ENCODE peak calls at places on chromosomes 11 and 22, in nine cellular contexts. One of them, this sample, is unnamed. For H3K4me1, the result is how much of the 10 kb centered on the place peaks cover.

GRCh38 chr11:112085822-112086421 is 634 bp downstream of the TIMM8B start:
- DNase-seq in HepG2: no peak
- DNase-seq in transverse colon: peak
- DNase-seq in IMR-90: peak
- DNase-seq in body of pancreas: no peak
- DNase-seq in Peyer's patch: peak
- DNase-seq in right lobe of liver: peak
- DNase-seq in A549: peak
- DNase-seq in adrenal gland: peak
- DNase-seq in this sample: no peak

GRCh38 chr22:23762866-23763578 is at the start of gene C22orf15:
- DNase-seq in HepG2: no peak
- DNase-seq in transverse colon: no peak
- DNase-seq in IMR-90: peak
- DNase-seq in body of pancreas: no peak
- DNase-seq in Peyer's patch: peak
- DNase-seq in right lobe of liver: no peak
- DNase-seq in A549: no peak
- DNase-seq in adrenal gland: no peak
- DNase-seq in this sample: no peak

GRCh38 chr22:24144056-24144455 is 37.2 kb upstream of the SUSD2 start:
- DNase-seq in HepG2: no peak
- DNase-seq in transverse colon: no peak
- DNase-seq in IMR-90: no peak
- DNase-seq in body of pancreas: no peak
- DNase-seq in Peyer's patch: no peak
- DNase-seq in right lobe of liver: no peak
- DNase-seq in A549: no peak
- DNase-seq in adrenal gland: peak
- DNase-seq in this sample: no peak

GRCh38 chr22:23537421-23537820 is 42.7 kb downstream of the IGLL1 start:
- DNase-seq in HepG2: no peak
- DNase-seq in transverse colon: no peak
- DNase-seq in IMR-90: no peak
- DNase-seq in body of pancreas: no peak
- DNase-seq in Peyer's patch: no peak
- DNase-seq in right lobe of liver: no peak
- DNase-seq in A549: no peak
- DNase-seq in adrenal gland: no peak
- DNase-seq in this sample: no peak

GRCh38 chr11:126781942-126782341 is 218.6 kb downstream of the KIRREL3 start:
- DNase-seq in HepG2: no peak
- DNase-seq in transverse colon: no peak
- DNase-seq in IMR-90: no peak
- DNase-seq in body of pancreas: no peak
- DNase-seq in Peyer's patch: no peak
- DNase-seq in right lobe of liver: no peak
- DNase-seq in A549: no peak
- DNase-seq in adrenal gland: no peak
- DNase-seq in this sample: no peak

GRCh38 chr11:66957971-66958231 is 282 bp downstream of the PC start:
- DNase-seq in HepG2: no peak
- DNase-seq in transverse colon: no peak
- DNase-seq in IMR-90: no peak
- DNase-seq in body of pancreas: no peak
- DNase-seq in Peyer's patch: no peak
- DNase-seq in right lobe of liver: no peak
- DNase-seq in A549: no peak
- DNase-seq in adrenal gland: no peak
- DNase-seq in this sample: no peak

GRCh38 chr11:12217879-12218278 is 107.5 kb downstream of the MICAL2 start:
- DNase-seq in HepG2: no peak
- DNase-seq in transverse colon: no peak
- DNase-seq in IMR-90: no peak
- DNase-seq in body of pancreas: no peak
- DNase-seq in Peyer's patch: no peak
- DNase-seq in right lobe of liver: no peak
- DNase-seq in A549: no peak
- DNase-seq in adrenal gland: no peak
- DNase-seq in this sample: no peak

GRCh38 chr22:37416389-37416788 is 10.9 kb downstream of the ELFN2 start:
- DNase-seq in HepG2: no peak
- DNase-seq in transverse colon: no peak
- DNase-seq in IMR-90: no peak
- DNase-seq in body of pancreas: no peak
- DNase-seq in Peyer's patch: no peak
- DNase-seq in right lobe of liver: no peak
- DNase-seq in A549: no peak
- DNase-seq in adrenal gland: no peak
- DNase-seq in this sample: no peak

GRCh38 chr11:123351375-123351774 is 78.7 kb upstream of the GRAMD1B start:
- DNase-seq in HepG2: no peak
- DNase-seq in transverse colon: no peak
- DNase-seq in IMR-90: no peak
- DNase-seq in body of pancreas: no peak
- DNase-seq in Peyer's patch: no peak
- DNase-seq in right lobe of liver: no peak
- DNase-seq in A549: no peak
- DNase-seq in adrenal gland: no peak
- DNase-seq in this sample: no peak

GRCh38 chr22:46172522-46172921 is 22.2 kb downstream of the PPARA start:
- DNase-seq in HepG2: no peak
- DNase-seq in transverse colon: no peak
- DNase-seq in IMR-90: no peak
- DNase-seq in body of pancreas: no peak
- DNase-seq in Peyer's patch: no peak
- DNase-seq in right lobe of liver: no peak
- DNase-seq in A549: no peak
- DNase-seq in adrenal gland: no peak
- DNase-seq in this sample: no peak

GRCh38 chr11:11211888-11212287 is 141.2 kb downstream of the CSNK2A3 start:
- DNase-seq in HepG2: no peak
- DNase-seq in transverse colon: no peak
- DNase-seq in IMR-90: no peak
- DNase-seq in body of pancreas: no peak
- DNase-seq in Peyer's patch: no peak
- DNase-seq in right lobe of liver: no peak
- DNase-seq in A549: no peak
- DNase-seq in adrenal gland: no peak
- DNase-seq in this sample: no peak

GRCh38 chr11:11209967-11210366 is 143.1 kb downstream of the CSNK2A3 start:
- DNase-seq in HepG2: no peak
- DNase-seq in transverse colon: no peak
- DNase-seq in IMR-90: no peak
- DNase-seq in body of pancreas: no peak
- DNase-seq in Peyer's patch: no peak
- DNase-seq in right lobe of liver: no peak
- DNase-seq in A549: no peak
- DNase-seq in adrenal gland: no peak
- DNase-seq in this sample: no peak

GRCh38 chr11:11213117-11213516 is 139.9 kb downstream of the CSNK2A3 start:
- DNase-seq in HepG2: no peak
- DNase-seq in transverse colon: no peak
- DNase-seq in IMR-90: no peak
- DNase-seq in body of pancreas: no peak
- DNase-seq in Peyer's patch: no peak
- DNase-seq in right lobe of liver: no peak
- DNase-seq in A549: no peak
- DNase-seq in adrenal gland: no peak
- DNase-seq in this sample: no peak

GRCh38 chr11:11208994-11209393 is 144.1 kb downstream of the CSNK2A3 start:
- DNase-seq in HepG2: no peak
- DNase-seq in transverse colon: no peak
- DNase-seq in IMR-90: no peak
- DNase-seq in body of pancreas: no peak
- DNase-seq in Peyer's patch: no peak
- DNase-seq in right lobe of liver: no peak
- DNase-seq in A549: no peak
- DNase-seq in adrenal gland: no peak
- DNase-seq in this sample: no peak

GRCh38 chr11:11211186-11211585 is 141.9 kb downstream of the CSNK2A3 start:
- DNase-seq in HepG2: no peak
- DNase-seq in transverse colon: no peak
- DNase-seq in IMR-90: no peak
- DNase-seq in body of pancreas: no peak
- DNase-seq in Peyer's patch: no peak
- DNase-seq in right lobe of liver: no peak
- DNase-seq in A549: no peak
- DNase-seq in adrenal gland: no peak
- DNase-seq in this sample: no peak
- H3K4me1 ChIP-seq in HepG2: under half
- H3K4me1 ChIP-seq in transverse colon: under half
- H3K4me1 ChIP-seq in IMR-90: under half
- H3K4me1 ChIP-seq in body of pancreas: under half
- H3K4me1 ChIP-seq in Peyer's patch: under half
- H3K4me1 ChIP-seq in right lobe of liver: under half
- H3K4me1 ChIP-seq in A549: under half
- H3K4me1 ChIP-seq in adrenal gland: under half
- H3K4me1 ChIP-seq in this sample: under half

GRCh38 chr11:119712006-119712405 is 17.0 kb downstream of the NECTIN1 start:
- DNase-seq in HepG2: no peak
- DNase-seq in transverse colon: no peak
- DNase-seq in IMR-90: no peak
- DNase-seq in body of pancreas: no peak
- DNase-seq in Peyer's patch: no peak
- DNase-seq in right lobe of liver: no peak
- DNase-seq in A549: no peak
- DNase-seq in adrenal gland: no peak
- DNase-seq in this sample: no peak

GRCh38 chr11:119710417-119710816 is 18.6 kb downstream of the NECTIN1 start:
- DNase-seq in HepG2: no peak
- DNase-seq in transverse colon: no peak
- DNase-seq in IMR-90: no peak
- DNase-seq in body of pancreas: no peak
- DNase-seq in Peyer's patch: no peak
- DNase-seq in right lobe of liver: no peak
- DNase-seq in A549: no peak
- DNase-seq in adrenal gland: no peak
- DNase-seq in this sample: no peak

GRCh38 chr11:119712459-119713360 is 16.3 kb downstream of the NECTIN1 start:
- DNase-seq in HepG2: no peak
- DNase-seq in transverse colon: no peak
- DNase-seq in IMR-90: no peak
- DNase-seq in body of pancreas: no peak
- DNase-seq in Peyer's patch: no peak
- DNase-seq in right lobe of liver: no peak
- DNase-seq in A549: no peak
- DNase-seq in adrenal gland: no peak
- DNase-seq in this sample: peak

GRCh38 chr11:119709638-119710346 is 19.2 kb downstream of the NECTIN1 start:
- DNase-seq in HepG2: no peak
- DNase-seq in transverse colon: no peak
- DNase-seq in IMR-90: peak
- DNase-seq in body of pancreas: no peak
- DNase-seq in Peyer's patch: no peak
- DNase-seq in right lobe of liver: no peak
- DNase-seq in A549: no peak
- DNase-seq in adrenal gland: no peak
- DNase-seq in this sample: peak

DNA sequence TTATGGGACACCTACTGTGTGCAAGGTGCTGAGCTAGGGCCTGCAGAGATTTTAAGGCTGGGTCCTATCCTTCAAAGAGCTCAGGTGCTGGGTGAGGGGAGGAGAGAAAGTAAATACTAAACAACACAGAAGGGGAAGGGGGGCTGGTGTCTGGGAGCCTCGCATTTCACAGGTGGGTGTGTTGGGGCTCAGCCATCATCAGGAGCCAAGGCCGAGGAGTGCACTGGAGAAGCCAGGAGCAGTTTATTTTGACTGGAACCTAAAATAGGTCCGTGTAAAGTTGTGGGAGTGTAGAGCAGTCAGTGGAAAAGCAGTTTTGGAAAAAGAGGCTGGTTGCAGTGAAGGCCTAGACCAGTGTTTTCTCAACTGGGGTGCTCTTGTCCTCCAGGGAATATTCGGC is 17.5 kb downstream of the NECTIN1 start:
- DNase-seq in HepG2: no peak
- DNase-seq in transverse colon: no peak
- DNase-seq in IMR-90: no peak
- DNase-seq in body of pancreas: no peak
- DNase-seq in Peyer's patch: no peak
- DNase-seq in right lobe of liver: no peak
- DNase-seq in A549: no peak
- DNase-seq in adrenal gland: no peak
- DNase-seq in this sample: no peak
- TF ChIP-seq POLR2A in HepG2: no peak
- TF ChIP-seq POLR2A in transverse colon: no peak
- TF ChIP-seq POLR2A in IMR-90: no peak
- TF ChIP-seq POLR2A in body of pancreas: no peak
- TF ChIP-seq POLR2A in Peyer's patch: no peak
- TF ChIP-seq POLR2A in right lobe of liver: no peak
- TF ChIP-seq POLR2A in A549: no peak
- TF ChIP-seq POLR2A in adrenal gland: no peak
- TF ChIP-seq POLR2A in this sample: no peak

GRCh38 chr11:33935466-33935865 is 43.6 kb upstream of the LMO2 start:
- DNase-seq in HepG2: no peak
- DNase-seq in transverse colon: no peak
- DNase-seq in IMR-90: no peak
- DNase-seq in body of pancreas: no peak
- DNase-seq in Peyer's patch: no peak
- DNase-seq in right lobe of liver: no peak
- DNase-seq in A549: no peak
- DNase-seq in adrenal gland: no peak
- DNase-seq in this sample: no peak
- H3K4me1 ChIP-seq in HepG2: under half
- H3K4me1 ChIP-seq in transverse colon: under half
- H3K4me1 ChIP-seq in IMR-90: under half
- H3K4me1 ChIP-seq in body of pancreas: under half
- H3K4me1 ChIP-seq in Peyer's patch: under half
- H3K4me1 ChIP-seq in right lobe of liver: under half
- H3K4me1 ChIP-seq in A549: under half
- H3K4me1 ChIP-seq in adrenal gland: under half
- H3K4me1 ChIP-seq in this sample: under half

DNA sequence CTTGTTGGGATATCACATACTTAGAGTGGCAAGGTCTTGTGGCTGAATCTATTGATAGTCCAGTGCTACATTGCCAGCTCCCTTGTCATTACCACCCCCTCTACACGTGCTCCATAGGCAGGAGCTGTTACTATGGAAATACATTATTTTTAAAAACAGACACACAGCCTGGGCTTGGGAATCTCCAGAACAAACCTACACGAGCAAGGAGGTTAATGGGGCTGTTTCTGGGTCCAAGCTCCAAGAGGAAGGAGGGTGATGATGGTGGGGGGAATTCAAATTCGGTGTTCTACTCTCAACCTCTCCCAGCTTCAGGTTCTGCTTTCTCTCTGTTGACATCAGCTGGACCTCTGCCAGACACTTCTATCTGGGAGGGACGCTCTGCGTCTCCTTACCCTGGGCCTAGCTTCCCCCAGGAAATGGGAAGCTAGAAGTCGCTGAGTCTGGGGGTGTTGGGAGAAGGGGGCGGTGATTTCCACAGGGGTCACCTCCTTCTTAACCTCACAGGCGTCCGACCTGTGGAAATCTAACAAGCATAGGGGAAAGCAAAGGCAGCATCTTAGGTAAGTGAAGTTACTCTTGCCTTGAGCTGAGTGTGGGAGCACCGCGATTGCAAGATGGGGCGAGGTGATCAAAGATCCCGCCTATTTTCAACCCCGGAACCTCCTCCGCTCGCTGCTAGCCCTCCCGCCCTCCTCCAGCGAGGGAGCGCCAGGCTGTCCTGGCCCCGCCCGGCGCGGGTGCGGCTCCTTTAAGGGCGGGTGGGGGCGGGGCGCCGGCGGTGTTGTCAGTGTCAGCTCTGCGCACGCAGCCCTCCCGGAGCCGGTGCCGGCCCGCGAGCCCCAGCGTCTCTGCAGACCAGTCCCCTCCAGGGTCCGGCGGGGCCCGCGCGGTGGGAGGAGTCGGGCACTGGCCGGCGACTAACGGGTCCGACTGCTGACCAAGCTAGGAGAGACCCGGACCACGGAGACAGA is at the start of gene C2CD2L:
- DNase-seq in HepG2: peak
- DNase-seq in transverse colon: peak
- DNase-seq in IMR-90: peak
- DNase-seq in body of pancreas: peak
- DNase-seq in Peyer's patch: peak
- DNase-seq in right lobe of liver: peak
- DNase-seq in A549: peak
- DNase-seq in adrenal gland: peak
- DNase-seq in this sample: peak
- TF ChIP-seq POLR2A in HepG2: peak
- TF ChIP-seq POLR2A in transverse colon: peak
- TF ChIP-seq POLR2A in IMR-90: no peak
- TF ChIP-seq POLR2A in body of pancreas: peak
- TF ChIP-seq POLR2A in Peyer's patch: peak
- TF ChIP-seq POLR2A in right lobe of liver: peak
- TF ChIP-seq POLR2A in A549: peak
- TF ChIP-seq POLR2A in adrenal gland: peak
- TF ChIP-seq POLR2A in this sample: peak

This sample was measured in heart left ventricle.